ENCODE peak calls at places on chromosomes 4 and X, in eight cellular contexts. X is WERI-Rb-1; R is heart right ventricle; Z is HCT116; S is lung; D is CD8-positive, alpha-beta T cell; A is endodermal cell; K is BJ. V is an unnamed sample.

GRCh38 chrX:153438522-153438921 is 7.3 kb downstream of the TREX2 start:
- DNase-seq in X (peak; percentile 47), R (no peak), Z (no peak), S (no peak), D (no peak), A (no peak), K (no peak), V (no peak)

GRCh38 chr4:170011921-170012628 is 14.1 kb downstream of the MFAP3L start:
- DNase-seq in X (no peak), R (no peak), Z (no peak), S (no peak), D (no peak), A (no peak), K (no peak), V (no peak)

GRCh38 chr4:155708782-155709181 is 42.1 kb downstream of the GUCY1A1 start:
- DNase-seq in X (no peak), R (no peak), Z (no peak), S (no peak), D (no peak), A (no peak), K (no peak), V (no peak)

GRCh38 chr4:180923476-180923875 is 1319.7 kb upstream of the TENM3 start:
- DNase-seq in X (no peak), R (no peak), Z (no peak), S (no peak), D (no peak), A (no peak), K (peak; percentile 71), V (no peak)

GRCh38 chr4:100076753-100077152 is 113.5 kb downstream of the DDIT4L start:
- DNase-seq in X (no peak), R (no peak), Z (no peak), S (no peak), D (no peak), A (no peak), K (no peak), V (no peak)

GRCh38 chrX:12329476-12329875 is 191.2 kb downstream of the FRMPD4 start:
- DNase-seq in X (no peak), R (no peak), Z (no peak), S (no peak), D (no peak), A (no peak), K (no peak), V (no peak)

GRCh38 chr4:55435136-55435535 is 39.4 kb downstream of the TMEM165 start:
- DNase-seq in X (no peak), R (no peak), Z (no peak), S (no peak), D (no peak), A (no peak), K (no peak), V (no peak)

GRCh38 chr4:75844151-75844662 is 58.0 kb downstream of the PPEF2 start:
- DNase-seq in X (no peak), R (no peak), Z (no peak), S (no peak), D (no peak), A (no peak), K (peak; percentile 79), V (no peak)

GRCh38 chr4:5361968-5362367 is 310.7 kb downstream of the STK32B start:
- DNase-seq in X (no peak), R (no peak), Z (no peak), S (no peak), D (no peak), A (no peak), K (no peak), V (no peak)

GRCh38 chr4:17511041-17511949 is 595 bp downstream of the QDPR start:
- DNase-seq in X (peak; percentile 41), R (peak; percentile 66), Z (peak; percentile 15), S (peak; percentile 70), D (peak; percentile 29), A (peak; percentile 79), K (no peak), V (peak; percentile 62)

GRCh38 chrX:100829730-100830129 is 9.5 kb downstream of the CSTF2 start:
- DNase-seq in X (no peak), R (no peak), Z (no peak), S (no peak), D (no peak), A (no peak), K (no peak), V (no peak)

GRCh38 chr4:104616401-104616820 is 121.7 kb upstream of the CXXC4 start:
- DNase-seq in X (no peak), R (peak; percentile 47), Z (no peak), S (no peak), D (no peak), A (peak; percentile 50), K (no peak), V (no peak)

GRCh38 chr4:168433576-168433975 is 46.7 kb downstream of the DDX60L start:
- DNase-seq in X (no peak), R (no peak), Z (no peak), S (no peak), D (no peak), A (no peak), K (no peak), V (no peak)

GRCh38 chr4:180767330-180767729 is 1475.9 kb upstream of the TENM3 start:
- DNase-seq in X (peak; percentile 47), R (no peak), Z (no peak), S (no peak), D (no peak), A (peak; percentile 67), K (no peak), V (no peak)

GRCh38 chr4:172515266-172515879 is 653.2 kb upstream of the GALNT7 start:
- DNase-seq in X (no peak), R (no peak), Z (no peak), S (no peak), D (no peak), A (peak; percentile 46), K (peak; percentile 9), V (no peak)
- TF ChIP-seq CTCF in X (peak; percentile 9), R (no peak), Z (no peak), S (no peak), D (no peak), A (peak; percentile 37), K (no peak), V (no peak)

DNA sequence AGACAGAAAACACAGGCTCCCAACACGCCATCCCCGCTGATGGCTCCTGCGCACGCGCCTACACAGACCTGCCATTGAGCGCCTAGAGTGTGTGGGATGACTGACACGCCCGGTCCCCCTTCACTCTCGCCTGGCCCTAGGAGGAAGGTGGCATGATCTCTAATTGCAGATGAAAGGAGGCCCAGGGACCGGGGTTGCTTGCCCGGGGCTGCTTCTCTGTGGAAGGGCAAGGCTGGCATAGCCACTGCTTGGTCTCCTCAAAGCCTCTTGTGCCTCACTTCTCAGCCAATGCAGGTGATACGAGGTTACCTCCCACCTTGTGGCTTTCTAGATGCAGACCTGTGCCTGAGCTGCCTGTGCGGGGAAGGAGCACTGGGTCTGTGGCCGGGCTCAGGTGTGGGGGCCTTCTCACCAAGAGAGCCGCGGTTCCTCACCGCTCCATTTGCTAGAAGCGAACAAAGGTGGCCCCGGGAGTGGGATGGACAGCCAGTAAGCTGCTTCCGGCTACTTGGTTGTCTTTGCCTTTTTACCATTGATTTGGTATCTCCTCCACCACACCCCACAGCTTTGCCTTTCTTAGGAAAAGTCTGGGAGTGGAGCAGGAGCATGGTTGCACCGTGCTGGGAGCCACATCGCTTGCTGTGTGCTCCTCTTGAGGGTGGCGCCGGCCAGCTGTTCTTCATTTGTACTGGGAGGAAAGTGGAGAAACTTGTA is 47.0 kb downstream of the TBC1D14 start:
- DNase-seq in X (no peak), R (no peak), Z (no peak), S (no peak), D (no peak), A (peak; percentile 51), K (no peak), V (no peak)
- TF ChIP-seq CTCF in X (no peak), R (no peak), Z (no peak), S (no peak), D (no peak), A (no peak), K (no peak), V (no peak)

GRCh38 chr4:108651068-108651794 is 832 bp downstream of the OSTC start:
- DNase-seq in X (no peak), R (no peak), Z (no peak), S (no peak), D (no peak), A (no peak), K (no peak), V (no peak)

GRCh38 chr4:108646706-108647105 is 3.7 kb upstream of the OSTC start:
- DNase-seq in X (no peak), R (no peak), Z (no peak), S (no peak), D (no peak), A (no peak), K (no peak), V (no peak)

GRCh38 chr4:108649863-108650211 is 562 bp upstream of the OSTC start:
- DNase-seq in X (no peak), R (no peak), Z (no peak), S (no peak), D (no peak), A (no peak), K (no peak), V (no peak)

GRCh38 chr4:108650212-108651067 is at the start of gene OSTC:
- DNase-seq in X (peak; percentile 97), R (peak; percentile 94), Z (peak; percentile 95), S (peak; percentile 94), D (peak; percentile 91), A (peak; percentile 97), K (peak; percentile 67), V (peak; percentile 96)
- TF ChIP-seq CTCF in X (no peak), R (no peak), Z (no peak), S (no peak), D (no peak), A (peak; percentile 42), K (peak; percentile 40), V (no peak)

DNA sequence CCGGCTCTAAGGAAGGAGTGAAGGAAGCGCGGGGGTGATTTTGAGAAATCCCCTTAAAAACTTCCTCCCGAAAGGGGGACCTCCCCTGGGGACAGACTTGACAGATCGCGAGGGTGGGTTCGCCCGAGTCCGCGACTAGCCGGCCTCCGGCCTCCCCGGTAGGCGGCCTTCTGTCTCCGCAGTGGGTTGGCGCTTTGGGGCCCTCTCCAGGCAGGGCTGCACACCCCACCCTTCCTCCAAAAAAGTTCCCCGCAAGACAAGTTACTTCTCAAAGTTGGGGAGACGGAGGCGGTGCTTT is 24.8 kb downstream of the HOPX start:
- DNase-seq in X (peak; percentile 31), R (peak; percentile 10), Z (no peak), S (no peak), D (no peak), A (peak; percentile 66), K (no peak), V (no peak)
- TF ChIP-seq CTCF in X (peak; percentile 55), R (no peak), Z (no peak), S (no peak), D (no peak), A (peak; percentile 60), K (peak; percentile 15), V (no peak)